ENCODE peak calls at places on chromosomes 4 and X, in five cellular contexts. Y is SK-N-SH, F is GM12878, W is HepG2, A is K562. G is an unnamed sample.
A peak's percentile ranks its signal among the peaks of the same experiment; 100 is the strongest.

GRCh38 chrX:19388741-19389140 is 45.0 kb downstream of the PDHA1 start:
- DNase-seq in A (no peak), Y (no peak), W (no peak), F (no peak), G (no peak)

GRCh38 chr4:104591505-104591904 is 96.8 kb upstream of the CXXC4 start:
- DNase-seq in A (no peak), F (no peak), Y (no peak), W (no peak), G (no peak)

GRCh38 chr4:40887690-40888089 is 137.9 kb downstream of the NSUN7 start:
- DNase-seq in A (no peak), F (no peak), W (no peak), Y (no peak), G (no peak)

GRCh38 chrX:112834016-112834855 is 6.4 kb downstream of the AMOT start:
- DNase-seq in Y (peak; percentile 24), F (no peak), A (no peak), W (no peak), G (no peak)

GRCh38 chr4:1767770-1768366 is 25.2 kb upstream of the FGFR3 start:
- DNase-seq in Y (peak; percentile 95), A (peak; percentile 90), W (peak; percentile 76), F (no peak), G (no peak)

GRCh38 chr4:102268355-102268754 is 76.9 kb downstream of the SLC39A8 start:
- DNase-seq in A (no peak), Y (no peak), F (no peak), W (no peak), G (no peak)

GRCh38 chr4:30754021-30754420 is 33.9 kb downstream of the PCDH7 start:
- DNase-seq in W (no peak), F (no peak), A (no peak), Y (no peak), G (peak; percentile 77)

GRCh38 chrX:140918398-140919043 is 83.9 kb upstream of the SPANXB1 start:
- DNase-seq in W (peak; percentile 44), F (peak; percentile 7), Y (peak; percentile 36), A (peak; percentile 33), G (peak; percentile 10)

GRCh38 chr4:121143126-121143525 is 21.0 kb downstream of the TNIP3 start:
- DNase-seq in Y (no peak), W (no peak), F (no peak), A (no peak), G (no peak)

GRCh38 chrX:33725556-33726232 is 406.4 kb downstream of the FAM47A start:
- DNase-seq in W (no peak), Y (no peak), A (no peak), F (no peak), G (no peak)

GRCh38 chr4:64899563-64899962 is 490.3 kb upstream of the TECRL start:
- DNase-seq in Y (no peak), F (no peak), W (no peak), A (no peak), G (no peak)

GRCh38 chr4:1113311-1114009 is at the start of gene RNF212:
- DNase-seq in Y (peak; percentile 79), F (no peak), A (no peak), W (no peak), G (no peak)

GRCh38 chr4:166594326-166594946 is 639.9 kb downstream of the SPOCK3 start:
- DNase-seq in Y (peak; percentile 41), A (no peak), W (peak; percentile 29), F (peak; percentile 13), G (peak; percentile 50)

GRCh38 chr4:164571593-164572385 is 182.1 kb upstream of the SMIM31 start:
- DNase-seq in Y (no peak), W (no peak), F (no peak), A (no peak), G (no peak)

GRCh38 chrX:100995469-100995868 is 26.0 kb downstream of the ARL13A start:
- DNase-seq in W (peak; percentile 4), F (no peak), Y (no peak), A (peak; percentile 7), G (peak; percentile 41)

GRCh38 chr4:33715996-33716395 is 2528.3 kb downstream of the ARAP2 start:
- DNase-seq in A (no peak), F (no peak), W (no peak), Y (peak; percentile 5), G (no peak)

GRCh38 chr4:148238086-148238485 is 204.1 kb downstream of the NR3C2 start:
- DNase-seq in A (no peak), Y (no peak), F (no peak), W (no peak), G (no peak)

GRCh38 chrX:54181196-54181953 is 1.7 kb downstream of the FAM120C start:
- DNase-seq in A (no peak), W (no peak), F (no peak), Y (no peak), G (no peak)

GRCh38 chr4:25253072-25253447 is 19.2 kb downstream of the PI4K2B start:
- DNase-seq in A (no peak), W (no peak), Y (no peak), F (no peak), G (no peak)

GRCh38 chr4:23952258-23952657 is 62.4 kb upstream of the PPARGC1A start:
- DNase-seq in W (no peak), Y (no peak), F (no peak), A (no peak), G (no peak)

GRCh38 chr4:80134936-80135701 is 62.1 kb upstream of the ANTXR2 start:
- DNase-seq in A (no peak), Y (no peak), W (no peak), F (no peak), G (no peak)

GRCh38 chr4:42104521-42104920 is 47.9 kb downstream of the BEND4 start:
- DNase-seq in F (no peak), A (no peak), W (no peak), Y (no peak), G (no peak)

GRCh38 chrX:20237864-20238263 is 28.8 kb downstream of the RPS6KA3 start:
- DNase-seq in F (no peak), Y (no peak), W (no peak), A (no peak), G (no peak)

GRCh38 chr4:15651682-15652081 is 3.5 kb downstream of the FBXL5 start:
- DNase-seq in W (no peak), Y (no peak), F (no peak), A (no peak), G (no peak)

GRCh38 chr4:183718876-183719275 is 59.8 kb downstream of the TRAPPC11 start:
- DNase-seq in A (no peak), W (peak; percentile 26), Y (no peak), F (no peak), G (no peak)

GRCh38 chrX:124098089-124098488 is 136.6 kb downstream of the STAG2 start:
- DNase-seq in Y (peak; percentile 16), F (no peak), A (no peak), W (peak; percentile 9), G (no peak)

GRCh38 chr4:7987148-7987989 is 47.7 kb upstream of the AFAP1 start:
- DNase-seq in Y (peak; percentile 86), W (peak; percentile 69), A (peak; percentile 77), F (peak; percentile 23), G (peak; percentile 65)

GRCh38 chr4:76984127-76984526 is 34.6 kb downstream of the SEPTIN11 start:
- DNase-seq in Y (peak; percentile 39), W (peak; percentile 10), F (peak; percentile 40), A (peak; percentile 23), G (no peak)

GRCh38 chrX:23885803-23886202 is 21.9 kb downstream of the APOO start:
- DNase-seq in Y (no peak), W (no peak), A (no peak), F (no peak), G (no peak)

GRCh38 chr4:107044170-107044569 is 8.1 kb upstream of the DKK2 start:
- DNase-seq in F (no peak), Y (no peak), A (no peak), W (no peak), G (peak; percentile 12)

GRCh38 chrX:65941775-65942174 is 98.1 kb downstream of the VSIG4 start:
- DNase-seq in W (no peak), A (no peak), F (no peak), Y (no peak), G (no peak)
- TF ChIP-seq ZBTB33 in W (no peak), A (no peak), F (no peak), Y (no peak), G (no peak)

GRCh38 chrX:150158554-150159332 is 204.4 kb upstream of the MAMLD1 start:
- DNase-seq in Y (peak; percentile 19), W (no peak), A (no peak), F (no peak), G (no peak)

GRCh38 chrX:150155396-150156048 is 207.6 kb upstream of the MAMLD1 start:
- DNase-seq in W (no peak), Y (peak; percentile 61), A (no peak), F (no peak), G (no peak)

GRCh38 chrX:150157291-150157690 is 205.8 kb upstream of the MAMLD1 start:
- DNase-seq in A (no peak), W (no peak), F (no peak), Y (peak; percentile 40), G (no peak)

GRCh38 chrX:150159537-150159936 is 203.6 kb upstream of the MAMLD1 start:
- DNase-seq in A (no peak), Y (no peak), F (no peak), W (no peak), G (no peak)

GRCh38 chrX:150156615-150157014 is 206.5 kb upstream of the MAMLD1 start:
- DNase-seq in A (no peak), Y (no peak), F (no peak), W (no peak), G (no peak)
- H4K20me1 ChIP-seq in A (no peaks in the 10 kb centered on the region), Y (no peaks in the 10 kb centered on the region), F (no peaks in the 10 kb centered on the region), W (no peaks in the 10 kb centered on the region), G (no peaks in the 10 kb centered on the region)

DNA sequence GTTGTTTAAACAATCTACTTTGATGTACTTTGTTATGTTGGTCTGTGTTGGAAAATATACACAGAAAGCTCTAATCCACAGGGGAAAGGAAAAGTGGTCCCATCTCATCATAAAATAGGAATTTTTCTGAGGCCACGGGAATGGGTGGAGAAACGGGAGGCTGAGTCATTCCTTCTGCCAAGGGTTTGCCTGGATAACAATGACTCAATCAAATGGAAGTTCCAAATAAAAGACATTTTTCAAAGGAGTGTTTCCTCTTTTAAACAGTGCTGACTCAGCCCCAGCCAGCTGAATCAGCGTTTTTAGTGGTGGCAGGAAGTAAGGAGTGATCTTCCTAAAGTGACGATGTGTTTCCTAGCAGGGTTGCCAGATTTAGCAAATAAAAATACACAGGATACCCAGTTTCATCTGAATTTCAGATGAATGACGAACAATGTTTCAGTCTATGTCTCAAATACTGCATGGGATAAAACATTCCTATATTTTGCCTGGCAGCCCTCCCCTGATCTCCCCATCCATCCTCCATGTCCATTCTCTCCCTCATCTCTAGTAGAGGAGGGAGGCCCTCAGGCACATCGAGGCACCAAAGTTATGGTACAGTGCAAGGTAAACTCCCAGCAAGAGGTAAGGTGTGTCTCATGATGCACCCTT is 345.4 kb upstream of the GATB start:
- DNase-seq in Y (no peak), F (no peak), A (no peak), W (peak; percentile 38), G (peak; percentile 83)
- TF ChIP-seq ZBTB33 in Y (no peak), F (no peak), A (no peak), W (no peak), G (no peak)

GRCh38 chr4:5813882-5814255 is 79.0 kb downstream of the CRMP1 start:
- DNase-seq in F (no peak), Y (no peak), A (no peak), W (no peak), G (no peak)

GRCh38 chr4:5814421-5814820 is 78.5 kb downstream of the CRMP1 start:
- DNase-seq in A (no peak), W (no peak), Y (no peak), F (no peak), G (no peak)

GRCh38 chr4:5816101-5816500 is 76.8 kb downstream of the CRMP1 start:
- DNase-seq in W (no peak), Y (no peak), F (no peak), A (no peak), G (no peak)

GRCh38 chr4:5816851-5817375 is 76.0 kb downstream of the CRMP1 start:
- DNase-seq in A (no peak), Y (no peak), F (no peak), W (no peak), G (no peak)

GRCh38 chr4:5815641-5816040 is 77.2 kb downstream of the CRMP1 start:
- DNase-seq in Y (no peak), A (no peak), F (no peak), W (no peak), G (no peak)
- H4K20me1 ChIP-seq in Y (no peaks in the 10 kb centered on the region), A (no peaks in the 10 kb centered on the region), F (no peaks in the 10 kb centered on the region), W (peaks cover 3% of the 10 kb centered on the region), G (no peaks in the 10 kb centered on the region)

G was measured in HCT116.